ENCODE peak calls at places on chromosome 7, in four cellular contexts. One of them, this sample, is unnamed. For H3K4me1, the result is how much of the 10 kb centered on the place peaks cover.

GRCh38 chr7:55432937-55433784 is 68.0 kb downstream of the LANCL2 start:
- DNase-seq in neural progenitor cell: peak
- DNase-seq in breast epithelium: no peak
- DNase-seq in esophagus squamous epithelium: no peak
- DNase-seq in this sample: no peak

GRCh38 chr7:70752794-70753241 is 379.1 kb upstream of the GALNT17 start:
- DNase-seq in breast epithelium: no peak
- DNase-seq in esophagus squamous epithelium: no peak
- DNase-seq in neural progenitor cell: no peak
- DNase-seq in this sample: no peak

GRCh38 chr7:121395494-121395960 is 581 bp downstream of the FAM3C start:
- DNase-seq in neural progenitor cell: peak
- DNase-seq in breast epithelium: no peak
- DNase-seq in esophagus squamous epithelium: no peak
- DNase-seq in this sample: no peak

GRCh38 chr7:131602304-131602993 is 46.0 kb upstream of the PODXL start:
- DNase-seq in breast epithelium: no peak
- DNase-seq in neural progenitor cell: no peak
- DNase-seq in esophagus squamous epithelium: no peak
- DNase-seq in this sample: no peak

GRCh38 chr7:155303897-155304296 is 6.2 kb downstream of the INSIG1 start:
- DNase-seq in esophagus squamous epithelium: no peak
- DNase-seq in breast epithelium: no peak
- DNase-seq in neural progenitor cell: no peak
- DNase-seq in this sample: no peak

GRCh38 chr7:73718905-73719805 is at the start of gene STX1A:
- DNase-seq in breast epithelium: no peak
- DNase-seq in esophagus squamous epithelium: no peak
- DNase-seq in neural progenitor cell: peak
- DNase-seq in this sample: no peak

GRCh38 chr7:159007308-159008054 is 137.2 kb downstream of the VIPR2 start:
- DNase-seq in breast epithelium: no peak
- DNase-seq in neural progenitor cell: no peak
- DNase-seq in esophagus squamous epithelium: no peak
- DNase-seq in this sample: no peak

GRCh38 chr7:38929460-38930171 is 20.6 kb upstream of the VPS41 start:
- DNase-seq in breast epithelium: no peak
- DNase-seq in esophagus squamous epithelium: no peak
- DNase-seq in neural progenitor cell: no peak
- DNase-seq in this sample: no peak

GRCh38 chr7:38169862-38170261 is 8.2 kb upstream of the STARD3NL start:
- DNase-seq in esophagus squamous epithelium: no peak
- DNase-seq in breast epithelium: no peak
- DNase-seq in neural progenitor cell: no peak
- DNase-seq in this sample: peak

GRCh38 chr7:149690688-149691446 is 82.5 kb downstream of the ZNF467 start:
- DNase-seq in neural progenitor cell: peak
- DNase-seq in breast epithelium: no peak
- DNase-seq in esophagus squamous epithelium: no peak
- DNase-seq in this sample: no peak

GRCh38 chr7:26653430-26653911 is 210.9 kb downstream of the SKAP2 start:
- DNase-seq in breast epithelium: no peak
- DNase-seq in neural progenitor cell: no peak
- DNase-seq in esophagus squamous epithelium: no peak
- DNase-seq in this sample: no peak

GRCh38 chr7:127953966-127954365 is 77.3 kb downstream of the LRRC4 start:
- DNase-seq in neural progenitor cell: peak
- DNase-seq in esophagus squamous epithelium: no peak
- DNase-seq in breast epithelium: no peak
- DNase-seq in this sample: no peak

GRCh38 chr7:36208997-36209813 is 56.2 kb downstream of the EEPD1 start:
- DNase-seq in breast epithelium: no peak
- DNase-seq in neural progenitor cell: no peak
- DNase-seq in esophagus squamous epithelium: no peak
- DNase-seq in this sample: no peak

GRCh38 chr7:99371376-99371920 is 3.1 kb upstream of the ARPC1B start:
- DNase-seq in esophagus squamous epithelium: no peak
- DNase-seq in neural progenitor cell: no peak
- DNase-seq in breast epithelium: no peak
- DNase-seq in this sample: no peak

GRCh38 chr7:99373086-99374066 is 1.2 kb upstream of the ARPC1B start:
- DNase-seq in breast epithelium: no peak
- DNase-seq in neural progenitor cell: no peak
- DNase-seq in esophagus squamous epithelium: no peak
- DNase-seq in this sample: no peak

GRCh38 chr7:99372275-99373085 is 2.0 kb upstream of the ARPC1B start:
- DNase-seq in breast epithelium: no peak
- DNase-seq in esophagus squamous epithelium: no peak
- DNase-seq in neural progenitor cell: peak
- DNase-seq in this sample: no peak

GRCh38 chr7:99374121-99375064 is at the start of gene ARPC1B:
- DNase-seq in neural progenitor cell: peak
- DNase-seq in breast epithelium: peak
- DNase-seq in esophagus squamous epithelium: peak
- DNase-seq in this sample: peak

DNA sequence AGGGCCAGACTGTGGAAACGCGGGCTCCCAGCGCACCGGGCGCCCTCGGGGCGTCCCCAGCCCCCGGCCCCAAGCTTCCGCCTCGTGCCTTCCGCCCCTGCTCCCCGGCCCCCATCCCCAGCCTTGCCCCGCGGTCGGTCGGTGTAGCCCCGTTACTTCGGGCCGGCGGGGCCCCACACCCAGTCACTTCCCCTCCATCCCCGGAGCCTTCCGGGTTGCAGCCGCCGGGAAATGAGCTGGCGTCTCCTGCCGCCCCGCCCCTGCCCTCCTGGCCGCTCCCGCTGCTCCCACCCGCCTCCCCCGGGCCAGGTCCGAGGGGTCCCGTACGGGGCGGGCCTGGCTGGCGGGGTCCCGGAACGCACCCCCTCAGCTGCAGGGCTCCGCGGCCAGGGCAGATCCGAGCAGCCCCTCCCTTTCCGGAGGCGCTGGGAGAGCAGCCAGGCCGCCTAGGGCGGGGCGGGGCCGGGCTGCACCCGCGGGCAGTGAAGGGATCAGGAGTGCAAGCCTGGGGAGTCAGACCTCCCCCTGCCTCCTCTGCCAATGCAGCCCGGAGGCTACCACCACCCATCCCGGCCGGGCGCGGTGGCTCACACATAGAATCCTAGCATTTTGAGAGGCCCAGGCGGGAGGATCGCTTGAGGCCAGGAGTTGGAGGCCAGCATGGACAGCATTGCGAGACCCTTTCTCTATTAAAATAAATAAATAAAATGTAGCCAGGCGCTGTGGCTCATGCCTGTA is 709 bp downstream of the ARPC1B start:
- DNase-seq in neural progenitor cell: peak
- DNase-seq in esophagus squamous epithelium: no peak
- DNase-seq in breast epithelium: peak
- DNase-seq in this sample: peak
- H3K4me1 ChIP-seq in neural progenitor cell: under half
- H3K4me1 ChIP-seq in esophagus squamous epithelium: half or more
- H3K4me1 ChIP-seq in breast epithelium: under half
- H3K4me1 ChIP-seq in this sample: under half

DNA sequence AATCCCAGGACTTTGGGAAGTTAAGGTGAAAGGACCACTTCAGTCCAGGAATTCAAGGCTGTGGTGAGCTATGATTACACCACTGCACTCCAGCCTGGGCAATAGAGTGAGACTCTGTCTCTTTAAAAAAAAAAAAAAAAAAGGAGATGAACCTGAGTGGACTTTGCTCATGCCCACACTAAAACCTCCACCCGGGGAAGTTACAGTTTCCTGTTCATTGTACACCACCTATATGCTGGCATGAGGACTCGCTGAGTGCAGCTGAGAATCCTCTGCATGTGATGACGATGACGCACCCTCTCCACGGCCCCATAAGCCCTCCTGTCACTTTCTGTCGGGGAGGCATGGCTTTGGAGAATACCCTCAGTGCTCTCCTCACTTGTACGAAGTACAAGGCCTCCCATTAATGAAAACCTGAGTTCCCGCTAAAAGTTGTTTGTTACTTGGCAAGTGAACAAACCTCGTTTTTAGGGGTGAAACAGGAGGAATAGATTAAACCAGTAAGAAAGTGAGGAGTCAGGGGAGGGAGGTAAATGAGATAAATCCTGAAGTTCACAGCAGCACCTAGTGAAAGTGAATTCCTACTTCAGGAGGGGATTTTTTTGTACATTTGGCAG is 15.9 kb downstream of the TMEM176B start:
- DNase-seq in breast epithelium: no peak
- DNase-seq in neural progenitor cell: no peak
- DNase-seq in esophagus squamous epithelium: no peak
- DNase-seq in this sample: no peak
- H3K4me1 ChIP-seq in breast epithelium: under half
- H3K4me1 ChIP-seq in neural progenitor cell: under half
- H3K4me1 ChIP-seq in esophagus squamous epithelium: half or more
- H3K4me1 ChIP-seq in this sample: under half

GRCh38 chr7:111173528-111173927 is 82.6 kb downstream of the LRRN3 start:
- DNase-seq in neural progenitor cell: no peak
- DNase-seq in breast epithelium: no peak
- DNase-seq in esophagus squamous epithelium: no peak
- DNase-seq in this sample: no peak

GRCh38 chr7:111175908-111176307 is 85.0 kb downstream of the LRRN3 start:
- DNase-seq in esophagus squamous epithelium: no peak
- DNase-seq in neural progenitor cell: no peak
- DNase-seq in breast epithelium: no peak
- DNase-seq in this sample: no peak

GRCh38 chr7:111174476-111174875 is 83.5 kb downstream of the LRRN3 start:
- DNase-seq in breast epithelium: no peak
- DNase-seq in neural progenitor cell: no peak
- DNase-seq in esophagus squamous epithelium: no peak
- DNase-seq in this sample: no peak

GRCh38 chr7:111172573-111172972 is 81.6 kb downstream of the LRRN3 start:
- DNase-seq in breast epithelium: no peak
- DNase-seq in esophagus squamous epithelium: no peak
- DNase-seq in neural progenitor cell: no peak
- DNase-seq in this sample: no peak

DNA sequence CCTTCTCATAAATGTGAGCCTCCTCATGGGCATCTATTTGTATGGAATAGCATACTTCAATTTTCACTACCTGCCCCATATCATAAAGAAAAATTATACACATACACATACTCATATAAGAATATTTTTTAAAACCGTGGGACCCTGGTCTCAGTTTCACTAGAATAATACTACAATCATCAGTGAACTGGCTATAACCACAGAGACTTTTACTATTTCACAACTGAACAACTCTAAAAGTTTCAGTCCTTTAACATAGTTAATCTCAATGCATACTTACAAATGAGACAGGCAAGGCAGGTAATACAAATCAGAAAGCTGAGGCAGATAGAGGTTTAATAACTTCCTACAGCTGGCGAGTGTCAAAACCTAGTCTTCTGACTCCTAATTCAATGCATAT is 83.1 kb downstream of the LRRN3 start:
- DNase-seq in breast epithelium: no peak
- DNase-seq in esophagus squamous epithelium: no peak
- DNase-seq in neural progenitor cell: no peak
- DNase-seq in this sample: no peak
- H3K4me1 ChIP-seq in breast epithelium: under half
- H3K4me1 ChIP-seq in esophagus squamous epithelium: under half
- H3K4me1 ChIP-seq in neural progenitor cell: under half
- H3K4me1 ChIP-seq in this sample: under half

GRCh38 chr7:99106411-99106810 is 37.5 kb downstream of the SMURF1 start:
- DNase-seq in breast epithelium: no peak
- DNase-seq in esophagus squamous epithelium: no peak
- DNase-seq in neural progenitor cell: peak
- DNase-seq in this sample: no peak
- H3K4me1 ChIP-seq in breast epithelium: under half
- H3K4me1 ChIP-seq in esophagus squamous epithelium: half or more
- H3K4me1 ChIP-seq in neural progenitor cell: under half
- H3K4me1 ChIP-seq in this sample: half or more

DNA sequence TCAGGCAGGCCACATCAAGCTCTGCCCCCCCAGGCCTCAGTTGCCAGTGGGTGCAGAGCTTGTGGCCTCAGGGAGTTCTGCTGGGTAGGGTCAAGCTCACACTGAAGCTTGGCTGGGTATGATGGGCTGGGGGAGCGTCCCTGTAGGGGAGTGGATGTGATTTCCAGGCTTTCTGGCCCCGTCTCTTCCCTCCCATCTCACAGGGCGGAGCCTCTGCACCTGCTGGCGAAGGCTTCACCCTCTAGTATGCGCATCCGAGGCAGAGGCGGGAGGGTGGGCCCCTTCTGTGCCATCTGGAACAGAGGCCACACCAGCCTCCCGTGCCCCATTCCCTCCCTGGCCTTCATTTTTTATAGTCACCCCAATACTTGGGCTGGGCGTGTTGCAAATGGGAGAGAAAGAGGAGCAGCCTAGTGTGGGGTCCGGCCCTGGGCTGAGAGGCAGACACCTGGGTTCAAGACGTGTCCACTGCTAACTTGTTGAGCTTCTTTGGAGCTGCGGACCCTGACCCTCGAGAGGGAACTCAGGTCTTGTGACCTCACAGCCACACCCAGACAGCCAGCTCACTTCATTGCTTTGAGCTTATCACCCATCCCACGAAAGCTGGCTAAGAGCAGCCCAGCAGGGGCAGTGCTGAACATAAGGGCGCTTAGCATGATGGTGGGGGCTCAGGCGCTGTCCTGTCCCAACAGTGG is 2.3 kb downstream of the AQP1 start:
- DNase-seq in neural progenitor cell: no peak
- DNase-seq in breast epithelium: no peak
- DNase-seq in esophagus squamous epithelium: no peak
- DNase-seq in this sample: no peak
- H3K4me1 ChIP-seq in neural progenitor cell: under half
- H3K4me1 ChIP-seq in breast epithelium: under half
- H3K4me1 ChIP-seq in esophagus squamous epithelium: half or more
- H3K4me1 ChIP-seq in this sample: under half

DNA sequence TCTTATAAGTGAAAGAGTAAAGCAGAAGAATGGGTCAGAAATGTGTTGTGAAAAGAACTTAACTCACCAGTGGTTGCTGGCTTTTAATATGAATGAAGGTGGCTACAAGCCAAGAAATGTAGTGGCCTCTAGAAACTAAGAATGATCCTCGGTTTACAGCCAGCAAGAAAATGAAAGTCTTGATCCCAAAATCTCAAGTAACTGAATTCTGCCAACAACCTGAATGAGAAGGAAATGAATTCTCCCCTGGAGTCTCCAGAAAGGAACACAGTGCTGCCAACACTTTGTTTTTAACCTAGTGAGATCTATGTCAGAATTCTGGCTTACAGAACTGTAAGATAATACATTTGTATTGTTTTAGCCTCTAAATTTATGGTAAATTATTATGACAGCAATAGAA is 193.0 kb downstream of the FZD1 start:
- DNase-seq in neural progenitor cell: no peak
- DNase-seq in breast epithelium: no peak
- DNase-seq in esophagus squamous epithelium: no peak
- DNase-seq in this sample: no peak
- H3K4me1 ChIP-seq in neural progenitor cell: under half
- H3K4me1 ChIP-seq in breast epithelium: under half
- H3K4me1 ChIP-seq in esophagus squamous epithelium: under half
- H3K4me1 ChIP-seq in this sample: under half

GRCh38 chr7:129578829-129579228 is 32.7 kb upstream of the NRF1 start:
- DNase-seq in breast epithelium: no peak
- DNase-seq in esophagus squamous epithelium: no peak
- DNase-seq in neural progenitor cell: no peak
- DNase-seq in this sample: no peak
- H3K4me1 ChIP-seq in breast epithelium: under half
- H3K4me1 ChIP-seq in esophagus squamous epithelium: under half
- H3K4me1 ChIP-seq in neural progenitor cell: under half
- H3K4me1 ChIP-seq in this sample: under half

GRCh38 chr7:51280156-51280555 is 36.5 kb downstream of the COBL start:
- DNase-seq in breast epithelium: no peak
- DNase-seq in esophagus squamous epithelium: no peak
- DNase-seq in neural progenitor cell: no peak
- DNase-seq in this sample: no peak
- H3K4me1 ChIP-seq in breast epithelium: under half
- H3K4me1 ChIP-seq in esophagus squamous epithelium: under half
- H3K4me1 ChIP-seq in neural progenitor cell: under half
- H3K4me1 ChIP-seq in this sample: under half